ENCODE peak calls at places on chromosomes 1 and 21, in five cellular contexts. One of them, this sample, is unnamed.

GRCh38 chr1:234324668-234325225 is 48.5 kb upstream of the COA6 start:
- DNase-seq in small intestine: no peak
- DNase-seq in fibroblast of lung: no peak
- DNase-seq in CD8-positive, alpha-beta T cell: no peak
- DNase-seq in heart left ventricle: no peak
- DNase-seq in this sample: no peak

GRCh38 chr1:114627107-114627506 is 42.7 kb downstream of the DENND2C start:
- DNase-seq in CD8-positive, alpha-beta T cell: no peak
- DNase-seq in small intestine: no peak
- DNase-seq in fibroblast of lung: peak; percentile 20
- DNase-seq in heart left ventricle: no peak
- DNase-seq in this sample: no peak

GRCh38 chr1:66571789-66572188 is 37.8 kb downstream of the SGIP1 start:
- DNase-seq in heart left ventricle: no peak
- DNase-seq in small intestine: no peak
- DNase-seq in CD8-positive, alpha-beta T cell: no peak
- DNase-seq in fibroblast of lung: peak; percentile 75
- DNase-seq in this sample: no peak

GRCh38 chr1:18297896-18298648 is 182.7 kb upstream of the KLHDC7A start:
- DNase-seq in fibroblast of lung: no peak
- DNase-seq in CD8-positive, alpha-beta T cell: no peak
- DNase-seq in heart left ventricle: no peak
- DNase-seq in small intestine: no peak
- DNase-seq in this sample: no peak

GRCh38 chr1:97898948-97899347 is 21.9 kb downstream of the DPYD start:
- DNase-seq in CD8-positive, alpha-beta T cell: no peak
- DNase-seq in small intestine: no peak
- DNase-seq in fibroblast of lung: peak; percentile 53
- DNase-seq in heart left ventricle: no peak
- DNase-seq in this sample: no peak

GRCh38 chr1:96234299-96234698 is 487.3 kb upstream of the PTBP2 start:
- DNase-seq in small intestine: no peak
- DNase-seq in heart left ventricle: peak; percentile 24
- DNase-seq in CD8-positive, alpha-beta T cell: no peak
- DNase-seq in fibroblast of lung: peak; percentile 81
- DNase-seq in this sample: no peak

GRCh38 chr1:206551985-206552325 is 44.6 kb downstream of the RASSF5 start:
- DNase-seq in heart left ventricle: no peak
- DNase-seq in fibroblast of lung: no peak
- DNase-seq in CD8-positive, alpha-beta T cell: peak; percentile 88
- DNase-seq in small intestine: peak; percentile 63
- DNase-seq in this sample: peak; percentile 28

GRCh38 chr1:41662061-41662655 is 177.7 kb upstream of the EDN2 start:
- DNase-seq in fibroblast of lung: peak; percentile 83
- DNase-seq in heart left ventricle: peak; percentile 76
- DNase-seq in small intestine: peak; percentile 30
- DNase-seq in CD8-positive, alpha-beta T cell: peak; percentile 73
- DNase-seq in this sample: peak; percentile 67

GRCh38 chr21:34795152-34796141 is 126.7 kb downstream of the CLIC6 start:
- DNase-seq in fibroblast of lung: peak; percentile 83
- DNase-seq in heart left ventricle: no peak
- DNase-seq in CD8-positive, alpha-beta T cell: no peak
- DNase-seq in small intestine: peak; percentile 74
- DNase-seq in this sample: peak; percentile 67

GRCh38 chr1:232438476-232438875 is 191.5 kb downstream of the SIPA1L2 start:
- DNase-seq in small intestine: no peak
- DNase-seq in heart left ventricle: no peak
- DNase-seq in fibroblast of lung: no peak
- DNase-seq in CD8-positive, alpha-beta T cell: no peak
- DNase-seq in this sample: no peak

GRCh38 chr21:35328856-35329455 is 279.9 kb upstream of the RUNX1 start:
- DNase-seq in heart left ventricle: no peak
- DNase-seq in small intestine: no peak
- DNase-seq in CD8-positive, alpha-beta T cell: no peak
- DNase-seq in fibroblast of lung: no peak
- DNase-seq in this sample: no peak

GRCh38 chr1:14778882-14779594 is 180.6 kb downstream of the KAZN start:
- DNase-seq in fibroblast of lung: no peak
- DNase-seq in small intestine: peak; percentile 30
- DNase-seq in heart left ventricle: no peak
- DNase-seq in CD8-positive, alpha-beta T cell: no peak
- DNase-seq in this sample: peak; percentile 30

GRCh38 chr1:114153621-114154145 is at the start of gene SYT6:
- DNase-seq in CD8-positive, alpha-beta T cell: no peak
- DNase-seq in heart left ventricle: no peak
- DNase-seq in small intestine: no peak
- DNase-seq in fibroblast of lung: no peak
- DNase-seq in this sample: no peak

GRCh38 chr1:167763525-167764220 is 41.9 kb downstream of the MPZL1 start:
- DNase-seq in CD8-positive, alpha-beta T cell: no peak
- DNase-seq in small intestine: no peak
- DNase-seq in heart left ventricle: no peak
- DNase-seq in fibroblast of lung: peak; percentile 41
- DNase-seq in this sample: no peak

GRCh38 chr1:222288056-222288455 is 259.8 kb downstream of the HHIPL2 start:
- DNase-seq in heart left ventricle: no peak
- DNase-seq in fibroblast of lung: no peak
- DNase-seq in small intestine: no peak
- DNase-seq in CD8-positive, alpha-beta T cell: no peak
- DNase-seq in this sample: no peak

GRCh38 chr1:162319510-162320160 is 57.0 kb downstream of the SPATA46 start:
- DNase-seq in CD8-positive, alpha-beta T cell: no peak
- DNase-seq in small intestine: no peak
- DNase-seq in heart left ventricle: no peak
- DNase-seq in fibroblast of lung: peak; percentile 85
- DNase-seq in this sample: no peak

GRCh38 chr21:45987121-45987711 is 5.6 kb downstream of the COL6A1 start:
- DNase-seq in small intestine: no peak
- DNase-seq in heart left ventricle: peak; percentile 21
- DNase-seq in CD8-positive, alpha-beta T cell: peak; percentile 10
- DNase-seq in fibroblast of lung: no peak
- DNase-seq in this sample: no peak

GRCh38 chr21:36699546-36700294 is 805 bp downstream of the SIM2 start:
- DNase-seq in heart left ventricle: no peak
- DNase-seq in small intestine: no peak
- DNase-seq in CD8-positive, alpha-beta T cell: no peak
- DNase-seq in fibroblast of lung: no peak
- DNase-seq in this sample: no peak

GRCh38 chr1:7912145-7912544 is 28.5 kb downstream of the TNFRSF9 start:
- DNase-seq in small intestine: no peak
- DNase-seq in heart left ventricle: no peak
- DNase-seq in CD8-positive, alpha-beta T cell: no peak
- DNase-seq in fibroblast of lung: no peak
- DNase-seq in this sample: no peak

GRCh38 chr1:82697965-82698364 is 897.2 kb downstream of the ADGRL2 start:
- DNase-seq in small intestine: no peak
- DNase-seq in fibroblast of lung: no peak
- DNase-seq in CD8-positive, alpha-beta T cell: no peak
- DNase-seq in heart left ventricle: no peak
- DNase-seq in this sample: no peak

GRCh38 chr1:76038306-76039004 is 36.1 kb upstream of the ST6GALNAC3 start:
- DNase-seq in fibroblast of lung: peak; percentile 76
- DNase-seq in small intestine: no peak
- DNase-seq in CD8-positive, alpha-beta T cell: no peak
- DNase-seq in heart left ventricle: no peak
- DNase-seq in this sample: no peak

GRCh38 chr1:192158181-192158580 is at the start of gene RGS18:
- DNase-seq in heart left ventricle: no peak
- DNase-seq in small intestine: peak; percentile 15
- DNase-seq in fibroblast of lung: no peak
- DNase-seq in CD8-positive, alpha-beta T cell: no peak
- DNase-seq in this sample: no peak

GRCh38 chr1:21220815-21221214 is 44.1 kb upstream of the EIF4G3 start:
- DNase-seq in fibroblast of lung: no peak
- DNase-seq in heart left ventricle: no peak
- DNase-seq in CD8-positive, alpha-beta T cell: no peak
- DNase-seq in small intestine: no peak
- DNase-seq in this sample: no peak

GRCh38 chr1:36176151-36176949 is 20.4 kb downstream of the MAP7D1 start:
- DNase-seq in small intestine: no peak
- DNase-seq in CD8-positive, alpha-beta T cell: no peak
- DNase-seq in fibroblast of lung: no peak
- DNase-seq in heart left ventricle: peak; percentile 57
- DNase-seq in this sample: no peak
- H3K36me3 ChIP-seq in small intestine: peaks cover 32% of the 10 kb centered on the region
- H3K36me3 ChIP-seq in CD8-positive, alpha-beta T cell: peaks cover 89% of the 10 kb centered on the region
- H3K36me3 ChIP-seq in fibroblast of lung: peaks cover 58% of the 10 kb centered on the region
- H3K36me3 ChIP-seq in heart left ventricle: peaks cover 3% of the 10 kb centered on the region
- H3K36me3 ChIP-seq in this sample: peaks cover 58% of the 10 kb centered on the region

DNA sequence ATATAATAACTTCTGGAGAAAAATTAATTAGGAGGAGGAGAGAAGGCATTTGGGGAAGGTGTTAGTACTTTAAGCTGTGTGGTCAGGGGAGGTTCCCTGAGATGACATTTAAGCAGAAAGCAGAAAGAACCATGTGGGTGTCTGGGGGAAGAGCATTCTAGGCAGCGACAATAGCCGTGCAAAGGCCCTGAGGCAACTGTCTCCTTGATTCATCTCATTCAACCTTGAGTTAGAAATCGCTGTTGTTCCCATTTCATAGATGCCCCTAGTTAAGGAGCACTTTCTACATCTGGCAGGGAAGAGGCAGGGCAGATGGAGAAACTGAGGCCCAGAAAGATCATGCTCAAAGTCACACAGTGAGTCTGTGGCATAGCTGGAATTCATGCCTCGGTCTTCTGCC is 108.6 kb upstream of the RUNX3 start:
- DNase-seq in CD8-positive, alpha-beta T cell: no peak
- DNase-seq in fibroblast of lung: no peak
- DNase-seq in small intestine: no peak
- DNase-seq in heart left ventricle: no peak
- DNase-seq in this sample: no peak
- H3K36me3 ChIP-seq in CD8-positive, alpha-beta T cell: no peaks in the 10 kb centered on the region
- H3K36me3 ChIP-seq in fibroblast of lung: no peaks in the 10 kb centered on the region
- H3K36me3 ChIP-seq in small intestine: no peaks in the 10 kb centered on the region
- H3K36me3 ChIP-seq in heart left ventricle: no peaks in the 10 kb centered on the region
- H3K36me3 ChIP-seq in this sample: no peaks in the 10 kb centered on the region

GRCh38 chr1:62746809-62747138 is 37.2 kb upstream of the ATG4C start:
- DNase-seq in CD8-positive, alpha-beta T cell: no peak
- DNase-seq in fibroblast of lung: no peak
- DNase-seq in small intestine: no peak
- DNase-seq in heart left ventricle: no peak
- DNase-seq in this sample: no peak

GRCh38 chr1:62744594-62745577 is 39.0 kb upstream of the ATG4C start:
- DNase-seq in small intestine: no peak
- DNase-seq in heart left ventricle: no peak
- DNase-seq in fibroblast of lung: no peak
- DNase-seq in CD8-positive, alpha-beta T cell: no peak
- DNase-seq in this sample: no peak

GRCh38 chr1:62746086-62746808 is 37.7 kb upstream of the ATG4C start:
- DNase-seq in CD8-positive, alpha-beta T cell: no peak
- DNase-seq in small intestine: peak; percentile 47
- DNase-seq in heart left ventricle: no peak
- DNase-seq in fibroblast of lung: peak; percentile 55
- DNase-seq in this sample: no peak
- H3K36me3 ChIP-seq in CD8-positive, alpha-beta T cell: no peaks in the 10 kb centered on the region
- H3K36me3 ChIP-seq in small intestine: no peaks in the 10 kb centered on the region
- H3K36me3 ChIP-seq in heart left ventricle: no peaks in the 10 kb centered on the region
- H3K36me3 ChIP-seq in fibroblast of lung: no peaks in the 10 kb centered on the region
- H3K36me3 ChIP-seq in this sample: no peaks in the 10 kb centered on the region

DNA sequence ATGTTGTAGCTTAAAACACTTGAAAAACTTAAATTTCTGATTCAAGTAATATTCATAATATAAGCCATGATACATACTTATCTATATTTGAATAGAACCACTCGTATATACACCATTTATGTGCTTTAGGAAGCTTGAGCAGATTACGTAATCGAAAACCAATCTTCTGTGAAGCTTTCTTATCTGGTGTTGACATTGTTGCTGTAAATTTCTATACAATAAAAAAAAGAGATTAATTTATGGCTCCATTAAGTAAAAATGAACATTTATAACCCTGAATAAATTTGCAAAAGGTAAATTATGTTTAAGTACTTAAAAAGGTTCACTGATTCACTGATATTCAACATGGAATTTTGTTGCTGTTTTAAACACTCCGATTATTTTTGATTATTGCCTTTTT is 21.4 kb downstream of the LIN9 start:
- DNase-seq in small intestine: peak; percentile 13
- DNase-seq in fibroblast of lung: no peak
- DNase-seq in heart left ventricle: no peak
- DNase-seq in CD8-positive, alpha-beta T cell: no peak
- DNase-seq in this sample: no peak
- H3K36me3 ChIP-seq in small intestine: peaks cover 3% of the 10 kb centered on the region
- H3K36me3 ChIP-seq in fibroblast of lung: no peaks in the 10 kb centered on the region
- H3K36me3 ChIP-seq in heart left ventricle: no peaks in the 10 kb centered on the region
- H3K36me3 ChIP-seq in CD8-positive, alpha-beta T cell: no peaks in the 10 kb centered on the region
- H3K36me3 ChIP-seq in this sample: no peaks in the 10 kb centered on the region

GRCh38 chr1:223634423-223634822 is 31.1 kb downstream of the CAPN8 start:
- DNase-seq in CD8-positive, alpha-beta T cell: no peak
- DNase-seq in heart left ventricle: no peak
- DNase-seq in fibroblast of lung: no peak
- DNase-seq in small intestine: no peak
- DNase-seq in this sample: no peak

GRCh38 chr1:223631367-223631977 is 34.0 kb downstream of the CAPN8 start:
- DNase-seq in fibroblast of lung: peak; percentile 17
- DNase-seq in CD8-positive, alpha-beta T cell: no peak
- DNase-seq in heart left ventricle: no peak
- DNase-seq in small intestine: no peak
- DNase-seq in this sample: no peak

GRCh38 chr1:223628233-223628632 is 37.3 kb downstream of the CAPN8 start:
- DNase-seq in CD8-positive, alpha-beta T cell: no peak
- DNase-seq in fibroblast of lung: peak; percentile 25
- DNase-seq in small intestine: peak; percentile 49
- DNase-seq in heart left ventricle: peak; percentile 38
- DNase-seq in this sample: peak; percentile 48

GRCh38 chr1:223628858-223629257 is 36.6 kb downstream of the CAPN8 start:
- DNase-seq in heart left ventricle: no peak
- DNase-seq in CD8-positive, alpha-beta T cell: no peak
- DNase-seq in small intestine: no peak
- DNase-seq in fibroblast of lung: no peak
- DNase-seq in this sample: no peak
- H3K36me3 ChIP-seq in heart left ventricle: no peaks in the 10 kb centered on the region
- H3K36me3 ChIP-seq in CD8-positive, alpha-beta T cell: no peaks in the 10 kb centered on the region
- H3K36me3 ChIP-seq in small intestine: no peaks in the 10 kb centered on the region
- H3K36me3 ChIP-seq in fibroblast of lung: no peaks in the 10 kb centered on the region
- H3K36me3 ChIP-seq in this sample: no peaks in the 10 kb centered on the region

This sample was measured in transverse colon.